ENCODE peak calls at places on chromosome 10, in four cellular contexts. I, C, F and V are unnamed samples.

GRCh38 chr10:61819208-61819607 is 82.3 kb upstream of the ARID5B start:
- DNase-seq in I (no peak), C (no peak), F (no peak), V (no peak)

GRCh38 chr10:36547965-36548364 is 577.4 kb upstream of the ANKRD30A start:
- DNase-seq in I (no peak), C (no peak), F (no peak), V (no peak)

GRCh38 chr10:31698169-31698890 is 230.3 kb downstream of the ARHGAP12 start:
- DNase-seq in I (no peak), C (no peak), F (no peak), V (no peak)

GRCh38 chr10:119496282-119496681 is 46.2 kb downstream of the RGS10 start:
- DNase-seq in I (peak), C (no peak), F (no peak), V (no peak)

GRCh38 chr10:59064116-59064707 is 112.2 kb upstream of the PHYHIPL start:
- DNase-seq in I (no peak), C (no peak), F (no peak), V (no peak)

GRCh38 chr10:73759512-73760115 is 15.4 kb downstream of the SEC24C start:
- DNase-seq in I (peak), C (no peak), F (peak), V (no peak)

GRCh38 chr10:22736134-22736533 is 21.8 kb upstream of the PIP4K2A start:
- DNase-seq in I (no peak), C (no peak), F (no peak), V (no peak)

GRCh38 chr10:4740471-4740870 is 85.5 kb upstream of the AKR1E2 start:
- DNase-seq in I (no peak), C (no peak), F (no peak), V (no peak)

GRCh38 chr10:67780759-67781538 is 57.0 kb downstream of the DNAJC12 start:
- DNase-seq in I (no peak), C (no peak), F (no peak), V (no peak)

GRCh38 chr10:79196470-79197461 is 128.0 kb downstream of the ZMIZ1 start:
- DNase-seq in I (peak), C (peak), F (peak), V (peak)

GRCh38 chr10:83459124-83459523 is 680.2 kb upstream of the GHITM start:
- DNase-seq in I (no peak), C (no peak), F (no peak), V (no peak)

GRCh38 chr10:69739561-69739960 is 62.1 kb upstream of the COL13A1 start:
- DNase-seq in I (no peak), C (no peak), F (no peak), V (no peak)

GRCh38 chr10:51074238-51075028 is at the start of gene PRKG1:
- DNase-seq in I (peak), C (peak), F (no peak), V (peak)

GRCh38 chr10:128527730-128528129 is 401.5 kb upstream of the MKI67 start:
- DNase-seq in I (no peak), C (no peak), F (no peak), V (no peak)

GRCh38 chr10:99930731-99931550 is 78.8 kb downstream of the DNMBP start:
- DNase-seq in I (no peak), C (no peak), F (no peak), V (peak)

GRCh38 chr10:52820316-52820715 is 47.7 kb upstream of the MBL2 start:
- DNase-seq in I (no peak), C (no peak), F (no peak), V (no peak)

GRCh38 chr10:86244296-86244695 is 122.3 kb downstream of the GRID1 start:
- DNase-seq in I (no peak), C (no peak), F (no peak), V (no peak)

GRCh38 chr10:124473070-124473469 is 11.4 kb downstream of the LHPP start:
- DNase-seq in I (no peak), C (no peak), F (no peak), V (no peak)